ENCODE peak calls at places on chromosome 1, in eight cellular contexts. E is ascending aorta, R is K562, C is Peyer's patch, L is kidney, V is A549, B is cardiac muscle cell, H is SK-N-SH. N is an unnamed sample.

GRCh38 chr1:24888971-24889670 is 41.0 kb downstream of the RUNX3 start:
- DNase-seq in E (no peak), R (no peak), C (peak; percentile 10), L (no peak), V (no peak), B (no peak), H (no peak), N (no peak)

GRCh38 chr1:66980745-66981367 is 56.1 kb downstream of the MIER1 start:
- DNase-seq in E (no peak), R (no peak), C (no peak), L (no peak), V (peak; percentile 16), B (no peak), H (no peak), N (no peak)

GRCh38 chr1:1129309-1129708 is 13.4 kb upstream of the C1orf159 start:
- DNase-seq in E (no peak), R (no peak), C (no peak), L (no peak), V (no peak), B (no peak), H (no peak), N (no peak)

GRCh38 chr1:177306981-177307380 is 136.2 kb downstream of the BRINP2 start:
- DNase-seq in E (no peak), R (no peak), C (no peak), L (no peak), V (no peak), B (no peak), H (no peak), N (no peak)

GRCh38 chr1:37661401-37661800 is 26.7 kb upstream of the RSPO1 start:
- DNase-seq in E (no peak), R (no peak), C (no peak), L (peak; percentile 37), V (no peak), B (no peak), H (no peak), N (no peak)

GRCh38 chr1:237751090-237751489 is 139.6 kb downstream of the ZP4 start:
- DNase-seq in E (no peak), R (no peak), C (no peak), L (no peak), V (no peak), B (no peak), H (no peak), N (no peak)

GRCh38 chr1:91700771-91701493 is 185.0 kb downstream of the TGFBR3 start:
- DNase-seq in E (no peak), R (no peak), C (no peak), L (no peak), V (no peak), B (no peak), H (no peak), N (no peak)

GRCh38 chr1:66266756-66267155 is 267.2 kb upstream of the SGIP1 start:
- DNase-seq in E (no peak), R (no peak), C (no peak), L (no peak), V (no peak), B (no peak), H (no peak), N (no peak)

GRCh38 chr1:115672224-115673009 is 30.6 kb downstream of the VANGL1 start:
- DNase-seq in E (no peak), R (no peak), C (no peak), L (no peak), V (no peak), B (no peak), H (no peak), N (no peak)

DNA sequence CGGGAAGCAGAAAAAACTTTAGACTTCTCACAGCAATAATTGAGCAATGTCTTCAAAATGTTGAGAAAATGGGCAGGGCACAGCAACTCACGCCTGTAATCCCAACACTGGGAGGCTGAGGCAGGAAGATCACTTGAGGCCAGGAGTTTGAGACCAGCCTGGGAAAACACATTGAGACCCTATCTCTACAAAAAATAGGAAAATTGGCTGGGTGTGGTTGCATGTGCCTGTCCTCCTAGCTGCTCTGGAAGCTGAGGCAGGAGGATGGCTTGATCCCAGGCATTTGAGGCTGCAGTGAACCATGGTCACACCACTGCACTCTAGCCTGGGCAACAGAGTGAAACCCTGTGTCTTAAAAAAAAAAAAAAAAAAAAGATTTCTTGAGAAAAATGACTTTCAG is 7.8 kb upstream of the ZFP69 start:
- DNase-seq in E (no peak), R (no peak), C (no peak), L (no peak), V (no peak), B (no peak), H (no peak), N (no peak)
- H3K9me3 ChIP-seq in E (peaks cover 77% of the 10 kb centered on the region), R (peaks cover 19% of the 10 kb centered on the region), C (no peaks in the 10 kb centered on the region), L (peaks cover 48% of the 10 kb centered on the region), V (peaks cover 69% of the 10 kb centered on the region), B (peaks cover 14% of the 10 kb centered on the region), H (peaks cover 53% of the 10 kb centered on the region), N (no peaks in the 10 kb centered on the region)

GRCh38 chr1:218350022-218350525 is 4.9 kb downstream of the TGFB2 start:
- DNase-seq in E (no peak), R (no peak), C (no peak), L (no peak), V (no peak), B (no peak), H (no peak), N (no peak)

GRCh38 chr1:218349365-218350021 is 4.4 kb downstream of the TGFB2 start:
- DNase-seq in E (no peak), R (no peak), C (no peak), L (no peak), V (no peak), B (no peak), H (no peak), N (no peak)

GRCh38 chr1:218350909-218351616 is 5.9 kb downstream of the TGFB2 start:
- DNase-seq in E (no peak), R (no peak), C (no peak), L (no peak), V (no peak), B (no peak), H (no peak), N (no peak)

GRCh38 chr1:218353656-218354055 is 8.5 kb downstream of the TGFB2 start:
- DNase-seq in E (no peak), R (no peak), C (no peak), L (no peak), V (no peak), B (no peak), H (no peak), N (no peak)

DNA sequence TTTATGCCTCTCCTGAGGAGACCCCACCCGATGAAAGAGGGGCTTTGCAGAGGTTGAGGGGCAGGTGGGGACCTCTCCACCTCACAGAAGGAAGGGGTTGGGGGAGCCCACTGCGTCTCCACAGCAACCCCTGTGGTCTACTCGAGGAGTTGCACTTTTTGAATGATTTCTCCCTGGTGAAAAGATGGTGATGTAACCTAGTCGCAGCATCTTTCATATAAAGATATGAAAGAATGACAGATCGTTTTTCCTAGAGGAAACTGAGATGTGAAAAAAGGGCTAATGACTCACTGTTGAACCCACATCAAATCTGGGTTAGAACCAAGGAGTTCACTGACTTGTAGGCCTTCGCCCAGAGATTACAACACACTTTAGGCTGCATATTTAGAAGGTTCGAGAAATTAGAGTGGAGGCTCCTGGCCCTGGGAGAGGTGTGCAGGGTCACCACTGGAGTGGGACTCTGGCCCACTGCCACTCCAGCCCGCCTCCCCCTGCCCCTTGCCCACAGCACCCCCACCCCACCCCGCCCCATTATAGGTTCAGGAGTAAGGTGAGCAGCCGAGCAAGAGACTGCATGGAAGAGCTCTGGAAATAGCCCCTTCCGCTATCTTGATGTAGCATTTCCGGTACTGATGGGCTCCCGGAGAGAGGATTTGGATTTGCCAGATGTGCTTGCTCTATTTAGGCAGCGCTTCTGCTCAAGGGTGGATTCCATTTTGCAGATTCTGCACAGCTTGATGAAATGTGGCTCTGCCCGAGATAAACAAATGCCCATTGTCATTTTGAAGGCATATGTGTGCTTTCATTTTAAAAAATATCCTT is 6.7 kb downstream of the TGFB2 start:
- DNase-seq in E (no peak), R (no peak), C (peak; percentile 50), L (no peak), V (peak; percentile 64), B (no peak), H (peak; percentile 52), N (no peak)
- TF ChIP-seq CTCF in E (peak; percentile 67), R (peak; percentile 40), C (peak; percentile 12), L (peak; percentile 14), V (peak; percentile 33), B (peak; percentile 69), H (peak; percentile 29), N (peak; percentile 12)

GRCh38 chr1:207401578-207401977 is 52.5 kb upstream of the CR2 start:
- DNase-seq in E (no peak), R (no peak), C (no peak), L (no peak), V (no peak), B (no peak), H (no peak), N (no peak)

GRCh38 chr1:207402744-207403143 is 51.4 kb upstream of the CR2 start:
- DNase-seq in E (no peak), R (no peak), C (no peak), L (no peak), V (no peak), B (no peak), H (no peak), N (no peak)

GRCh38 chr1:207405814-207406213 is 48.3 kb upstream of the CR2 start:
- DNase-seq in E (no peak), R (no peak), C (no peak), L (no peak), V (no peak), B (no peak), H (no peak), N (no peak)

GRCh38 chr1:207407655-207408256 is 46.4 kb upstream of the CR2 start:
- DNase-seq in E (no peak), R (peak; percentile 5), C (no peak), L (no peak), V (no peak), B (no peak), H (no peak), N (no peak)

DNA sequence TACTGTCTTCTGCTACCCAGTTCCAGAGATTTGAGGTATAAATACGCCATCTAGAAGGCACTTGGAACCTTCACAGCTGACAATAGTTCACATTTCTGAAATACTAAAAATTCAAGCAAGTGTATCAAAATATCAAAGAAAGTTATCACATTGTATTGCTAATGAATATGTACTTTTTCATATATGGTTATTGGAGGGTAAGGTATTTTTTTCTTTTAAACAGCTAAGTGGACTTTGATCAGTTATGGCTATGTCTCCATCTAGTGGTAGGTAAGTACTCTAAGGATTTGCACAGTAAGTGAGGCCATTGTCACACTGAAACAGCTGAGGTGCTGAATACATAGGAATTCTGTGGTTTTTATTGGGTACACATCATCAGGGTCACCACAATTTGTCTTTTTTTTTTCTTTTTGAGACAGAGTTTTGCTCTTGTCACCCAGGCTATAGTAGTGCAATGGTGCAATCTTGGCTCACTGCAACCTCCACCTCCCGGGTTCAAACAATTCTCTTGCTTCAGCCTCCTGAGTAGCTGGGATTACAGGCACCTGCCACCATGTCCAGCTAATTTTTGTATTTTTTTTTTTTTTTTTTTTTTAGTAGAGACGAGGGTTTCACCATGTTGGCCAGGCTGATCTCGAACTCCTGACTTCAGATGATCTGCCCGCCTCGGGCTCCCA is 49.1 kb upstream of the CR2 start:
- DNase-seq in E (no peak), R (peak; percentile 66), C (no peak), L (no peak), V (peak; percentile 77), B (peak; percentile 73), H (peak; percentile 52), N (no peak)
- H3K27ac ChIP-seq in E (no peak overlapping the region), R (no peak overlapping the region), C (no peak overlapping the region), L (no peak overlapping the region), V (no peak overlapping the region), B (no peak overlapping the region), H (no peak overlapping the region), N (no peak overlapping the region)

DNA sequence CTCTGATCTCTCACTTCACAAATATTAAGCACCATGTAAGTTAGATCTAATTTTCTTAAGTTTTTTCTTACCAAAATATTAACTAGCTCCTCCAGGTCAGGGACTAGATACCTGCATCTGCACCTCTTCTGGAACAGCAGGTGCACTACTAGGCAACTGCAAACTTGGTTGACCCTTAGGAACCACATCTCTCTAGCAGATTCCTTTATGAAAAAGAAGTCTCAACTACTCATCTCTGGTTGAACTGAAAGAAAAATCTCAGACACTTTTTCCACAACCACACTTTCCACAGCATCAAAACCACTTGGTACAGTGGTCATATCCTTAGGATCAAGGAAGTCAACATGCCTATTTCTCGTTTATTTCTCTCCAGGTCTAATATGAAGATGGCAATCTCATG is 52.4 kb downstream of the VAV3 start:
- DNase-seq in E (no peak), R (no peak), C (no peak), L (no peak), V (no peak), B (no peak), H (no peak), N (no peak)
- H3K9me3 ChIP-seq in E (no peaks in the 10 kb centered on the region), R (no peaks in the 10 kb centered on the region), C (no peaks in the 10 kb centered on the region), L (no peaks in the 10 kb centered on the region), V (no peaks in the 10 kb centered on the region), B (no peaks in the 10 kb centered on the region), H (no peaks in the 10 kb centered on the region), N (no peaks in the 10 kb centered on the region)